ENCODE peak calls at places on chromosomes 2 and 18, in seven cellular contexts. One of them, this sample, is unnamed.

GRCh38 chr2:12612168-12612567 is 104.6 kb upstream of the TRIB2 start:
- DNase-seq in HCT116: no peak
- DNase-seq in aorta: no peak
- DNase-seq in adrenal gland: no peak
- DNase-seq in small intestine: no peak
- DNase-seq in PC-9: no peak
- DNase-seq in astrocyte of the spinal cord: no peak
- DNase-seq in this sample: no peak

GRCh38 chr18:24054130-24054529 is 39.6 kb downstream of the TTC39C start:
- DNase-seq in astrocyte of the spinal cord: peak
- DNase-seq in small intestine: no peak
- DNase-seq in PC-9: no peak
- DNase-seq in aorta: no peak
- DNase-seq in adrenal gland: no peak
- DNase-seq in HCT116: no peak
- DNase-seq in this sample: no peak

GRCh38 chr2:236663671-236664101 is 94.1 kb downstream of the ACKR3 start:
- DNase-seq in PC-9: no peak
- DNase-seq in aorta: no peak
- DNase-seq in small intestine: no peak
- DNase-seq in astrocyte of the spinal cord: peak
- DNase-seq in HCT116: no peak
- DNase-seq in adrenal gland: no peak
- DNase-seq in this sample: peak

GRCh38 chr18:69648486-69648885 is 247.8 kb downstream of the DOK6 start:
- DNase-seq in small intestine: no peak
- DNase-seq in adrenal gland: no peak
- DNase-seq in aorta: no peak
- DNase-seq in PC-9: no peak
- DNase-seq in HCT116: no peak
- DNase-seq in astrocyte of the spinal cord: no peak
- DNase-seq in this sample: no peak

GRCh38 chr2:160328748-160329147 is 128.7 kb upstream of the ITGB6 start:
- DNase-seq in aorta: no peak
- DNase-seq in HCT116: no peak
- DNase-seq in small intestine: no peak
- DNase-seq in PC-9: no peak
- DNase-seq in astrocyte of the spinal cord: no peak
- DNase-seq in adrenal gland: no peak
- DNase-seq in this sample: no peak

GRCh38 chr18:7626175-7626921 is 59.2 kb downstream of the PTPRM start:
- DNase-seq in small intestine: peak
- DNase-seq in PC-9: no peak
- DNase-seq in aorta: no peak
- DNase-seq in adrenal gland: no peak
- DNase-seq in HCT116: no peak
- DNase-seq in astrocyte of the spinal cord: no peak
- DNase-seq in this sample: no peak

GRCh38 chr18:38406625-38407024 is 841.0 kb upstream of the CELF4 start:
- DNase-seq in HCT116: no peak
- DNase-seq in aorta: no peak
- DNase-seq in PC-9: no peak
- DNase-seq in small intestine: no peak
- DNase-seq in astrocyte of the spinal cord: no peak
- DNase-seq in adrenal gland: no peak
- DNase-seq in this sample: no peak

GRCh38 chr2:98637401-98638144 is 29.2 kb downstream of the UNC50 start:
- DNase-seq in small intestine: peak
- DNase-seq in HCT116: no peak
- DNase-seq in astrocyte of the spinal cord: no peak
- DNase-seq in PC-9: no peak
- DNase-seq in adrenal gland: no peak
- DNase-seq in aorta: no peak
- DNase-seq in this sample: no peak

GRCh38 chr2:29751390-29751789 is 170.0 kb downstream of the ALK start:
- DNase-seq in HCT116: no peak
- DNase-seq in PC-9: no peak
- DNase-seq in small intestine: no peak
- DNase-seq in aorta: no peak
- DNase-seq in adrenal gland: no peak
- DNase-seq in astrocyte of the spinal cord: no peak
- DNase-seq in this sample: no peak

GRCh38 chr2:190447766-190448165 is 39.6 kb downstream of the MFSD6 start:
- DNase-seq in small intestine: no peak
- DNase-seq in HCT116: no peak
- DNase-seq in astrocyte of the spinal cord: no peak
- DNase-seq in aorta: no peak
- DNase-seq in PC-9: no peak
- DNase-seq in adrenal gland: no peak
- DNase-seq in this sample: no peak

DNA sequence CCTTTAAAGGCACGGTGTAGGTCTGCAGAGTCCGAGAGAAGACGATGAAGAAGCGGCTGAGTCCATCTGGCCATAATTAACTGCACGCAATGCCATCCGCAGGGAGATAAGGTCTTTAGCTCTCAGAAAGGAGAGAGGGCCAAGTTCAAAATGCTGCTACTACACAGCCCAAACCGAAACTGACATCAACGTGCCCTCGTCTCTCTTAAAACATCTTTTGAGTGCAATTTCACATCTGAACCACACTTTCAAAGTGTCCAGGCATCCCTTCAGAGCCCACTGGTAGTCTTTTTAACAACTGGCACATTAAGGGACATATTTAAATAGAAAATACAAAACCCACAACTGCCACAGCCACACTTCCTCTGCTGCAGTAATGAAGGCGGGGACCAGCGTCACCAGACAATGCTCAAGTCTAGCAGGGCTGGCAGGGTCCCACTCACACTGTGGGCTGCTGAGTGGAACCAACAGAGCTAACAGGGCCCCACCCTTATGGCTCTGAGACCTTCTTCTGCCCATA is 35.8 kb downstream of the ST3GAL5 start:
- DNase-seq in astrocyte of the spinal cord: no peak
- DNase-seq in HCT116: no peak
- DNase-seq in small intestine: peak
- DNase-seq in PC-9: no peak
- DNase-seq in adrenal gland: peak
- DNase-seq in aorta: peak
- DNase-seq in this sample: no peak
- H3K4me3 ChIP-seq in astrocyte of the spinal cord: no peak
- H3K4me3 ChIP-seq in HCT116: no peak
- H3K4me3 ChIP-seq in small intestine: no peak
- H3K4me3 ChIP-seq in PC-9: no peak
- H3K4me3 ChIP-seq in adrenal gland: no peak
- H3K4me3 ChIP-seq in aorta: no peak
- H3K4me3 ChIP-seq in this sample: no peak

GRCh38 chr18:79487198-79488165 is 91.8 kb downstream of the NFATC1 start:
- DNase-seq in adrenal gland: no peak
- DNase-seq in astrocyte of the spinal cord: no peak
- DNase-seq in aorta: peak
- DNase-seq in PC-9: no peak
- DNase-seq in small intestine: no peak
- DNase-seq in HCT116: no peak
- DNase-seq in this sample: no peak
- H3K4me3 ChIP-seq in adrenal gland: no peak
- H3K4me3 ChIP-seq in astrocyte of the spinal cord: no peak
- H3K4me3 ChIP-seq in aorta: no peak
- H3K4me3 ChIP-seq in PC-9: no peak
- H3K4me3 ChIP-seq in small intestine: no peak
- H3K4me3 ChIP-seq in HCT116: no peak
- H3K4me3 ChIP-seq in this sample: no peak

GRCh38 chr2:230717595-230717994 is 5.0 kb downstream of the CAB39 start:
- DNase-seq in astrocyte of the spinal cord: no peak
- DNase-seq in aorta: no peak
- DNase-seq in adrenal gland: no peak
- DNase-seq in PC-9: no peak
- DNase-seq in small intestine: no peak
- DNase-seq in HCT116: no peak
- DNase-seq in this sample: no peak
- H3K4me3 ChIP-seq in astrocyte of the spinal cord: no peak
- H3K4me3 ChIP-seq in aorta: no peak
- H3K4me3 ChIP-seq in adrenal gland: no peak
- H3K4me3 ChIP-seq in PC-9: no peak
- H3K4me3 ChIP-seq in small intestine: no peak
- H3K4me3 ChIP-seq in HCT116: no peak
- H3K4me3 ChIP-seq in this sample: no peak

DNA sequence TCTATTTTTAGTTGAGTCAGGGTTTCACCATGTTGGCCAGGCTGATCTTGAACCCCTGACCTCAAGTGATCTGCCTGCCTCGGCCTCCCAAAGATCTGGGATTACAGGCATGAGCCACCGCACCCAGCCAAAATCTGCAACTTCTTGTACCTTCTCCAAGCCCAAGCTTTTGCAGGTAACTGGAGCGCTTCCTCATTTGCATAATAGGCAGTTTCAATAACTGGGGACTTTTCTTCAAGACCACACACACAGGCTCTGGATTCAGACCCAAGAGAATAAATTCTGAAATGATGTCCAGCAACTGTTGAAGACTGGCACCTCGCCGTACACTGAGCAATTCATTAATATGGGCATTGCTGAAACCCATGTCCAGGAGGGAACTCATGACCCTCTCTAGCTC is 2.8 kb downstream of the MTERF4 start:
- DNase-seq in astrocyte of the spinal cord: no peak
- DNase-seq in PC-9: no peak
- DNase-seq in HCT116: no peak
- DNase-seq in small intestine: no peak
- DNase-seq in aorta: no peak
- DNase-seq in adrenal gland: no peak
- DNase-seq in this sample: no peak
- H3K4me3 ChIP-seq in astrocyte of the spinal cord: no peak
- H3K4me3 ChIP-seq in PC-9: no peak
- H3K4me3 ChIP-seq in HCT116: no peak
- H3K4me3 ChIP-seq in small intestine: no peak
- H3K4me3 ChIP-seq in aorta: no peak
- H3K4me3 ChIP-seq in adrenal gland: no peak
- H3K4me3 ChIP-seq in this sample: no peak